ENCODE peak calls at places on chromosomes 4 and X, in six cellular contexts. H is RWPE2, X is thyroid gland, C is GM23338, T is K562, N is progenitor cell of endocrine pancreas. O is an unnamed sample.

GRCh38 chrX:40154853-40155616 is 57.3 kb upstream of the BCOR start:
- DNase-seq in T (peak), C (peak), X (peak), H (no peak), N (no peak), O (peak)

GRCh38 chrX:15988661-15989603 is 134.3 kb upstream of the AP1S2 start:
- DNase-seq in C (peak), N (no peak), H (no peak), X (no peak), T (no peak), O (no peak)

GRCh38 chr4:89305712-89306437 is 1.7 kb downstream of the GPRIN3 start:
- DNase-seq in T (no peak), N (no peak), H (no peak), C (no peak), X (no peak), O (no peak)

GRCh38 chr4:131447883-131448282 is 1701.2 kb upstream of the PCDH10 start:
- DNase-seq in X (no peak), N (no peak), H (no peak), C (no peak), T (no peak), O (no peak)

GRCh38 chr4:47842985-47843384 is 5.1 kb upstream of the CORIN start:
- DNase-seq in T (no peak), N (no peak), H (no peak), C (no peak), X (no peak), O (no peak)

GRCh38 chr4:128718793-128719192 is 90.7 kb upstream of the JADE1 start:
- DNase-seq in T (no peak), X (no peak), H (no peak), C (no peak), N (no peak), O (no peak)

GRCh38 chrX:128616933-128617332 is 564.7 kb upstream of the ACTRT1 start:
- DNase-seq in T (no peak), C (no peak), H (no peak), X (no peak), N (no peak), O (no peak)

GRCh38 chr4:171565130-171565788 is 247.9 kb upstream of the GALNTL6 start:
- DNase-seq in C (no peak), H (no peak), T (no peak), N (no peak), X (no peak), O (no peak)

GRCh38 chr4:54902976-54903375 is 222.4 kb downstream of the KDR start:
- DNase-seq in H (no peak), T (no peak), N (no peak), C (no peak), X (no peak), O (no peak)

GRCh38 chr4:89024051-89024675 is 32.8 kb downstream of the FAM13A start:
- DNase-seq in H (no peak), T (peak), X (peak), C (peak), N (peak), O (no peak)

GRCh38 chr4:183094393-183095198 is 4.5 kb upstream of the WWC2 start:
- DNase-seq in X (no peak), T (no peak), C (no peak), N (no peak), H (no peak), O (no peak)

GRCh38 chrX:120334137-120334536 is 22.9 kb upstream of the TMEM255A start:
- DNase-seq in N (no peak), X (no peak), T (no peak), C (no peak), H (no peak), O (no peak)

GRCh38 chr4:1012031-1012739 is 759 bp downstream of the FGFRL1 start:
- DNase-seq in X (peak), T (peak), H (no peak), C (peak), N (no peak), O (no peak)

GRCh38 chr4:54277691-54278090 is 48.6 kb downstream of the PDGFRA start:
- DNase-seq in X (peak), N (no peak), T (no peak), C (no peak), H (no peak), O (no peak)

GRCh38 chr4:184273166-184274147 is 55.8 kb upstream of the ENPP6 start:
- DNase-seq in N (no peak), H (no peak), C (no peak), X (no peak), T (no peak), O (no peak)

GRCh38 chr4:184959309-184959708 is 59.0 kb upstream of the HELT start:
- DNase-seq in X (no peak), T (no peak), H (no peak), N (no peak), C (no peak), O (no peak)

GRCh38 chr4:109406337-109406931 is 27.2 kb upstream of the SEC24B start:
- DNase-seq in T (peak), N (no peak), H (no peak), C (peak), X (peak), O (no peak)

GRCh38 chrX:48617542-48618340 is 20.4 kb downstream of the WDR13 start:
- DNase-seq in C (no peak), T (peak), N (no peak), H (no peak), X (no peak), O (no peak)

GRCh38 chr4:77052352-77052751 is 23.4 kb downstream of the CCNI start:
- DNase-seq in C (peak), X (peak), T (peak), N (no peak), H (no peak), O (no peak)

GRCh38 chr4:184280591-184281071 is 63.0 kb upstream of the ENPP6 start:
- DNase-seq in C (no peak), X (no peak), N (no peak), H (no peak), T (peak), O (no peak)

GRCh38 chr4:30720021-30720655 is at the start of gene PCDH7:
- DNase-seq in T (no peak), X (peak), N (no peak), C (peak), H (no peak), O (no peak)

GRCh38 chr4:53717064-53717549 is 125.8 kb upstream of the LNX1 start:
- DNase-seq in X (peak), N (no peak), H (no peak), T (no peak), C (no peak), O (no peak)

GRCh38 chrX:100649550-100650356 is 5.8 kb downstream of the SRPX2 start:
- DNase-seq in T (no peak), C (no peak), H (no peak), N (no peak), X (peak), O (no peak)

GRCh38 chr4:106615407-106615945 is 246.9 kb upstream of the GIMD1 start:
- DNase-seq in T (no peak), H (no peak), C (no peak), X (no peak), N (no peak), O (no peak)

GRCh38 chrX:73577368-73577767 is 14.4 kb downstream of the CHIC1 start:
- DNase-seq in C (peak), N (no peak), H (no peak), T (no peak), X (peak), O (no peak)

GRCh38 chr4:139530833-139531427 is 25.1 kb downstream of the SETD7 start:
- DNase-seq in T (peak), X (peak), C (peak), H (no peak), N (peak), O (no peak)

GRCh38 chrX:130716822-130717405 is 186.1 kb downstream of the ENOX2 start:
- DNase-seq in H (no peak), T (no peak), C (no peak), X (no peak), N (no peak), O (no peak)

GRCh38 chr4:19063662-19064061 is 1042.1 kb upstream of the LCORL start:
- DNase-seq in T (no peak), C (peak), X (no peak), N (no peak), H (no peak), O (no peak)

GRCh38 chr4:7860600-7861158 is 79.0 kb downstream of the AFAP1 start:
- DNase-seq in C (peak), X (no peak), N (no peak), T (no peak), H (no peak), O (no peak)

GRCh38 chr4:144712775-144713174 is 66.8 kb downstream of the HHIP start:
- DNase-seq in C (no peak), T (no peak), H (no peak), X (no peak), N (no peak), O (no peak)

GRCh38 chrX:72081605-72082320 is 50.0 kb downstream of the RTL5 start:
- DNase-seq in C (no peak), N (no peak), X (no peak), T (no peak), H (no peak), O (no peak)

GRCh38 chrX:101462892-101463291 is 22.4 kb upstream of the ARMCX4 start:
- DNase-seq in N (no peak), T (peak), C (peak), H (no peak), X (no peak), O (no peak)

GRCh38 chr4:15771419-15772058 is 6.6 kb upstream of the CD38 start:
- DNase-seq in X (no peak), N (no peak), C (no peak), T (no peak), H (no peak), O (no peak)

GRCh38 chr4:29037501-29037900 is 1682.7 kb upstream of the PCDH7 start:
- DNase-seq in T (no peak), C (no peak), X (no peak), H (no peak), N (no peak), O (no peak)

GRCh38 chrX:46294234-46294633 is 251.0 kb downstream of the ZNF674 start:
- DNase-seq in N (no peak), C (no peak), T (no peak), H (no peak), X (no peak), O (no peak)

GRCh38 chr4:21885241-21885640 is 63.3 kb downstream of the KCNIP4 start:
- DNase-seq in H (no peak), T (no peak), X (no peak), C (no peak), N (no peak), O (no peak)

GRCh38 chr4:73450398-73451004 is 14.5 kb downstream of the AFP start:
- DNase-seq in N (no peak), C (peak), X (peak), T (peak), H (peak), O (peak)

GRCh38 chr4:79223993-79224776 is 101.7 kb downstream of the NAA11 start:
- DNase-seq in N (no peak), X (no peak), H (no peak), T (no peak), C (no peak), O (no peak)

GRCh38 chrX:80285131-80285773 is 135.0 kb upstream of the TENT5D start:
- DNase-seq in N (no peak), C (peak), H (no peak), T (peak), X (peak), O (no peak)

GRCh38 chrX:80293354-80293753 is 126.9 kb upstream of the TENT5D start:
- DNase-seq in T (peak), H (no peak), C (no peak), X (no peak), N (no peak), O (no peak)

DNA sequence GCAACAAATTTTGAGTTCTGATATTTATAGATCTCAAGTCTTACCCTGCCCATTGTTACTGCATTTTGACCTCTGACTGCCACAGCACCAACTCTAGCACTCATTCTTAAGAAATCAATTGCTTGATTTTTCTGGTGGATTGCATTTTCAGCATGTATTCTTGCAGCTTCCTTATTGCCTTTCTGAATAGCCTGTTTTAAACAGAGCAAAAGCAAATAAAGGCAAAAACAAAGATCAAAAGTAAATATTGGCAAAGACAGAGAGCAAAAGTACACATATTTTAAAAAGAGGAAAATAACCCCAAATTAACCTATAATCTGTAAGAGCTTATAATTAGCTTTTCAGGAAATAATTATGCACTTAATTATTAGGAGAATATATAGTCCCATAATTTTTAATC is 129.4 kb upstream of the TENT5D start:
- DNase-seq in N (no peak), C (no peak), T (no peak), H (no peak), X (no peak), O (no peak)
- TF ChIP-seq CTCF in N (no peak), C (no peak), T (no peak), H (no peak), X (no peak), O (no peak)

GRCh38 chrX:151723156-151723760 is 7.4 kb downstream of the FATE1 start:
- DNase-seq in N (no peak), H (no peak), T (no peak), C (no peak), X (no peak), O (no peak)

GRCh38 chrX:151725338-151725614 is 9.3 kb upstream of the CNGA2 start:
- DNase-seq in X (no peak), H (no peak), N (no peak), T (no peak), C (no peak), O (no peak)

GRCh38 chrX:151726751-151727150 is 7.8 kb upstream of the CNGA2 start:
- DNase-seq in N (no peak), H (no peak), T (no peak), C (no peak), X (no peak), O (no peak)

GRCh38 chrX:151724563-151725337 is 8.9 kb downstream of the FATE1 start:
- DNase-seq in C (no peak), H (no peak), T (no peak), X (peak), N (no peak), O (no peak)

DNA sequence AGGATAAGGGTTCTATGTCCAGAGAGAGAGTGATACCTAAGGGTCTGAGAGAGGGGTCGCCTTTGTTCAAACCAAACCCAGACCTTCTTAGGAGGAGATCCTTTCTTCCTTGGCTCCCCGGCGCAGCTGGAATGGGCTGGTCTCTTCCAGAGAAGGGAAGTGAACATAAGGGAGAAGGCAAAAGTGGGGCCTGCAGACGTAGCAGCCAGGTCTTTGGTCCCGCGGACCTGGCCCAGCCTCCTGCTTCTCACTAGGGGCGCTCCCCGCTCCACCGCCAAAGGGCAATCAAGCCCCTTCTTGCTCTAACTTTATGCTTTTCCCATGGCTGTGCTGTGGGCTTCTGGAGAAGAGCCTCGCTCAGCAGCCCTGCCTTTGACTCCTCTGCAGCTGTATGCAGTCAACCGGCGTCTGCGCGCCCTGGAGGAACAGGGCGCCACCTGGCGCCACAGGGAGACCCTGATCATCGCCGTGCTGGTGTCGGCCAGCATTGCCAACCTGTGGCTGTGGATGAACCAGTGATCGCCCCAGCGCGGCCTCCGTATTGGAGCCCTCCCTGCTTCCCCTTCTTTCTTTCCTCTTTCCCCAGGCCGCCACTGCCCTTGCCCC is 6.5 kb downstream of the FATE1 start:
- DNase-seq in H (no peak), C (peak), N (peak), X (peak), T (peak), O (no peak)
- TF ChIP-seq CTCF in H (no peak), C (peak), N (peak), X (no peak), T (peak), O (peak)

GRCh38 chr4:112322866-112323265 is 25.7 kb downstream of the ALPK1 start:
- DNase-seq in X (no peak), T (no peak), N (no peak), C (no peak), H (no peak), O (no peak)
- TF ChIP-seq CTCF in X (no peak), T (no peak), N (no peak), C (no peak), H (no peak), O (no peak)

GRCh38 chrX:18789916-18790315 is 82.5 kb downstream of the PPEF1 start:
- DNase-seq in X (no peak), T (no peak), C (no peak), N (no peak), H (no peak), O (no peak)
- TF ChIP-seq CTCF in X (no peak), T (no peak), C (no peak), N (no peak), H (no peak), O (no peak)

GRCh38 chr4:186144180-186144579 is 39.7 kb downstream of the FAM149A start:
- DNase-seq in N (no peak), X (peak), T (no peak), H (no peak), C (peak), O (no peak)
- TF ChIP-seq CTCF in N (peak), X (no peak), T (no peak), H (no peak), C (no peak), O (peak)

GRCh38 chrX:12814434-12814833 is 23.2 kb downstream of the PRPS2 start:
- DNase-seq in T (peak), N (no peak), H (no peak), C (peak), X (peak), O (no peak)
- TF ChIP-seq CTCF in T (peak), N (peak), H (peak), C (peak), X (no peak), O (peak)

DNA sequence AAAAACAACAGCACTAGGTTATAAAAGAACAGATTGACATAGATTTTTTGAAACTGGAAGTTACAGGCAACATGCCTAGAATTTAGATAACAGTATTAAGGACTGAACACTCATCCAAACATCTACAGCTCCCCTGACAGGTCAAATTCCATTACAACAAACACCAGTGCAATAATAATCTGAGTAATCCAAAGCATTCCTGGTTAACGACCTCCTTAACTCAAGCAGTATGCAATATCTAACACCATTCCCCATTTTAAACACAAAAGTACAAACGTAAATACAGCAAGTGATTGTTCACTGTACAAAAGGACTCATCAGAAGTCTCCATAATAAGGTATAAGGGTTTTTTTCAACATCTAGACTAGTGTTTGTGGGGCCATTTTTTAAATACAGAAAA is 30.5 kb downstream of the TSPAN5 start:
- DNase-seq in X (no peak), C (no peak), H (no peak), T (no peak), N (no peak), O (no peak)
- TF ChIP-seq CTCF in X (no peak), C (no peak), H (peak), T (no peak), N (no peak), O (peak)

GRCh38 chr4:32022071-32022470 is 1301.9 kb downstream of the PCDH7 start:
- DNase-seq in T (peak), N (no peak), X (no peak), H (no peak), C (no peak), O (no peak)
- TF ChIP-seq CTCF in T (no peak), N (no peak), X (no peak), H (no peak), C (no peak), O (no peak)